ENCODE peak calls at places on chromosome 18, in ten cellular contexts. V is GM10248, H is IMR-90, Y is brain microvascular endothelial cell, P is thoracic aorta, R is HFFc6, I is psoas muscle, U is neural crest cell, M is heart right ventricle, T is transverse colon. G is an unnamed sample.

GRCh38 chr18:46481048-46481846 is 175.8 kb downstream of the LOXHD1 start:
- DNase-seq in V (peak; percentile 42), H (peak; percentile 52), Y (peak; percentile 60), P (no peak), R (peak; percentile 48), I (no peak), U (peak; percentile 72), M (no peak), T (peak; percentile 44), G (peak; percentile 47)

GRCh38 chr18:38539373-38539772 is 973.8 kb upstream of the CELF4 start:
- DNase-seq in V (no peak), H (no peak), Y (no peak), P (no peak), R (no peak), I (no peak), U (no peak), M (no peak), T (no peak), G (no peak)

GRCh38 chr18:79784965-79785770 is 12.6 kb upstream of the KCNG2 start:
- DNase-seq in V (no peak), H (peak; percentile 32), Y (no peak), P (no peak), R (no peak), I (no peak), U (no peak), M (no peak), T (no peak), G (no peak)

GRCh38 chr18:6198585-6198984 is 216.1 kb downstream of the L3MBTL4 start:
- DNase-seq in V (no peak), H (no peak), Y (no peak), P (no peak), R (no peak), I (no peak), U (no peak), M (no peak), T (no peak), G (no peak)

GRCh38 chr18:44758821-44759624 is 78.3 kb downstream of the SETBP1 start:
- DNase-seq in V (peak; percentile 80), H (no peak), Y (no peak), P (no peak), R (no peak), I (no peak), U (no peak), M (no peak), T (peak; percentile 39), G (no peak)

GRCh38 chr18:50297621-50298442 is 10.3 kb upstream of the CXXC1 start:
- DNase-seq in V (peak; percentile 88), H (peak; percentile 61), Y (peak; percentile 79), P (no peak), R (no peak), I (peak; percentile 84), U (peak; percentile 51), M (peak; percentile 74), T (peak; percentile 88), G (no peak)

GRCh38 chr18:70468861-70469570 is 180.2 kb downstream of the SOCS6 start:
- DNase-seq in V (no peak), H (no peak), Y (no peak), P (no peak), R (no peak), I (no peak), U (no peak), M (no peak), T (no peak), G (no peak)

GRCh38 chr18:9722691-9723090 is 14.6 kb downstream of the RAB31 start:
- DNase-seq in V (no peak), H (no peak), Y (no peak), P (no peak), R (no peak), I (no peak), U (no peak), M (no peak), T (peak; percentile 59), G (no peak)

GRCh38 chr18:25231327-25231691 is 120.7 kb downstream of the ZNF521 start:
- DNase-seq in V (no peak), H (no peak), Y (no peak), P (no peak), R (no peak), I (peak; percentile 57), U (no peak), M (no peak), T (no peak), G (no peak)

GRCh38 chr18:49933530-49933929 is 120.2 kb upstream of the ACAA2 start:
- DNase-seq in V (no peak), H (peak; percentile 59), Y (peak; percentile 61), P (no peak), R (peak; percentile 27), I (no peak), U (no peak), M (no peak), T (no peak), G (no peak)

GRCh38 chr18:12034241-12035100 is 53.2 kb downstream of the IMPA2 start:
- DNase-seq in V (peak; percentile 14), H (no peak), Y (no peak), P (no peak), R (no peak), I (no peak), U (no peak), M (no peak), T (no peak), G (no peak)

GRCh38 chr18:49277395-49278036 is 182.9 kb downstream of the DYM start:
- DNase-seq in V (no peak), H (peak; percentile 86), Y (peak; percentile 53), P (no peak), R (peak; percentile 52), I (no peak), U (no peak), M (no peak), T (no peak), G (no peak)

GRCh38 chr18:11653521-11653920 is 35.5 kb upstream of the GNAL start:
- DNase-seq in V (no peak), H (no peak), Y (no peak), P (no peak), R (no peak), I (no peak), U (no peak), M (no peak), T (no peak), G (no peak)

GRCh38 chr18:61991201-61991600 is 98.4 kb upstream of the RNF152 start:
- DNase-seq in V (no peak), H (peak; percentile 71), Y (peak; percentile 46), P (no peak), R (peak; percentile 46), I (no peak), U (no peak), M (peak; percentile 7), T (no peak), G (no peak)

GRCh38 chr18:11807233-11807632 is 44.0 kb upstream of the CHMP1B start:
- DNase-seq in V (no peak), H (peak; percentile 35), Y (peak; percentile 37), P (no peak), R (no peak), I (no peak), U (no peak), M (no peak), T (no peak), G (no peak)

GRCh38 chr18:62759704-62760402 is 44.5 kb downstream of the PHLPP1 start:
- DNase-seq in V (no peak), H (peak; percentile 76), Y (peak; percentile 52), P (no peak), R (peak; percentile 26), I (no peak), U (no peak), M (no peak), T (no peak), G (no peak)

GRCh38 chr18:57432765-57433400 is 2.3 kb upstream of the ONECUT2 start:
- DNase-seq in V (no peak), H (no peak), Y (no peak), P (no peak), R (no peak), I (no peak), U (no peak), M (no peak), T (no peak), G (no peak)

GRCh38 chr18:56286775-56287174 is 351.6 kb downstream of the TXNL1 start:
- DNase-seq in V (no peak), H (peak; percentile 87), Y (peak; percentile 20), P (no peak), R (peak; percentile 50), I (no peak), U (no peak), M (no peak), T (no peak), G (no peak)

GRCh38 chr18:60676807-60677206 is 304.2 kb upstream of the MC4R start:
- DNase-seq in V (no peak), H (no peak), Y (no peak), P (no peak), R (no peak), I (no peak), U (no peak), M (no peak), T (no peak), G (no peak)

DNA sequence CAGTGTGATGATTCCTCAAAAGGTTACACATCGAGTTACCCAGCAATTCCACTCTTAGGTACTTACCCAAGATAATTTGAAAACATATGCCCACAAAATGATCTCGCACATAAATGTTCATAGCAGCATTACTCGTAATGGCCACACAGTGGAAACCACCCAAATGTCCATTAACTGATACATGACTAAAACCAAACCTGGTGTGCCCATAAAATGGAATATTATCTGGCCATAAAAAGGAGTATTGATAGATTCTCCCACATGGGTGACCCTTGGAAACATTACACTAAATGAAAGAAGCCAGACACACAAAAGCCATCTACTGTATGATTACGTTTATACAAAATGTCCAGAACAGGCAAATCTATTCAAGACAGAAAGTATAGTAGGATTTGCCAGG is 70.4 kb downstream of the ALPK2 start:
- DNase-seq in V (no peak), H (peak; percentile 31), Y (no peak), P (no peak), R (no peak), I (no peak), U (no peak), M (no peak), T (no peak), G (no peak)
- TF ChIP-seq CTCF in V (no peak), H (no peak), Y (no peak), P (no peak), R (peak; percentile 53), I (no peak), U (no peak), M (no peak), T (no peak), G (no peak)

GRCh38 chr18:32439802-32440201 is 30.9 kb downstream of the GAREM1 start:
- DNase-seq in V (no peak), H (no peak), Y (no peak), P (no peak), R (no peak), I (no peak), U (no peak), M (no peak), T (no peak), G (no peak)
- TF ChIP-seq CTCF in V (no peak), H (peak; percentile 14), Y (peak; percentile 66), P (no peak), R (no peak), I (no peak), U (peak; percentile 50), M (no peak), T (no peak), G (peak; percentile 39)

GRCh38 chr18:37335337-37335736 is 230.3 kb downstream of the CELF4 start:
- DNase-seq in V (no peak), H (no peak), Y (no peak), P (no peak), R (no peak), I (no peak), U (peak; percentile 6), M (no peak), T (no peak), G (no peak)
- TF ChIP-seq CTCF in V (no peak), H (peak; percentile 13), Y (peak; percentile 53), P (no peak), R (peak; percentile 40), I (no peak), U (peak; percentile 46), M (no peak), T (no peak), G (peak; percentile 44)

GRCh38 chr18:75130591-75131274 is 78.2 kb downstream of the PTGR3 start:
- DNase-seq in V (no peak), H (peak; percentile 12), Y (no peak), P (no peak), R (no peak), I (no peak), U (no peak), M (no peak), T (no peak), G (no peak)
- TF ChIP-seq CTCF in V (no peak), H (peak; percentile 22), Y (peak; percentile 25), P (no peak), R (peak; percentile 50), I (no peak), U (no peak), M (no peak), T (no peak), G (no peak)